ENCODE peak calls at places on chromosomes 6 and 20, in six cellular contexts. D is lower lobe of right lung, O is fibroblast of the aortic adventitia, S is heart left ventricle, H is fibroblast of mammary gland, V is stomach. J is an unnamed sample.

GRCh38 chr6:80001337-80001736 is 3.1 kb upstream of the TTK start:
- DNase-seq in D (no peak), O (no peak), S (no peak), H (no peak), V (no peak), J (no peak)

GRCh38 chr6:106369739-106370138 is 9.2 kb downstream of the CRYBG1 start:
- DNase-seq in D (no peak), O (no peak), S (no peak), H (no peak), V (no peak), J (no peak)

GRCh38 chr6:154447929-154448328 is 62.6 kb downstream of the CNKSR3 start:
- DNase-seq in D (no peak), O (peak), S (no peak), H (peak), V (no peak), J (no peak)

GRCh38 chr20:1632228-1632577 is 12.4 kb upstream of the SIRPB1 start:
- DNase-seq in D (no peak), O (no peak), S (no peak), H (no peak), V (no peak), J (peak)

GRCh38 chr6:2449572-2449940 is 204.2 kb upstream of the GMDS start:
- DNase-seq in D (no peak), O (no peak), S (no peak), H (no peak), V (no peak), J (no peak)

GRCh38 chr6:11374036-11375010 is 141.9 kb upstream of the NEDD9 start:
- DNase-seq in D (no peak), O (no peak), S (no peak), H (no peak), V (no peak), J (peak)

GRCh38 chr6:154583546-154584188 is 73.2 kb upstream of the CNKSR3 start:
- DNase-seq in D (no peak), O (no peak), S (no peak), H (no peak), V (no peak), J (no peak)

GRCh38 chr6:110878751-110879539 is 4.4 kb downstream of the AMD1 start:
- DNase-seq in D (no peak), O (peak), S (no peak), H (peak), V (no peak), J (peak)

GRCh38 chr6:26554669-26555504 is 16.7 kb downstream of the HMGN4 start:
- DNase-seq in D (no peak), O (peak), S (no peak), H (peak), V (no peak), J (peak)

GRCh38 chr20:11799131-11799800 is 118.4 kb upstream of the BTBD3 start:
- DNase-seq in D (no peak), O (no peak), S (no peak), H (no peak), V (peak), J (no peak)

GRCh38 chr20:33915726-33916331 is 77.9 kb upstream of the RALY start:
- DNase-seq in D (peak), O (no peak), S (peak), H (no peak), V (peak), J (peak)
- TF ChIP-seq CTCF in D (peak), O (peak), S (peak), H (peak), V (peak), J (peak)

DNA sequence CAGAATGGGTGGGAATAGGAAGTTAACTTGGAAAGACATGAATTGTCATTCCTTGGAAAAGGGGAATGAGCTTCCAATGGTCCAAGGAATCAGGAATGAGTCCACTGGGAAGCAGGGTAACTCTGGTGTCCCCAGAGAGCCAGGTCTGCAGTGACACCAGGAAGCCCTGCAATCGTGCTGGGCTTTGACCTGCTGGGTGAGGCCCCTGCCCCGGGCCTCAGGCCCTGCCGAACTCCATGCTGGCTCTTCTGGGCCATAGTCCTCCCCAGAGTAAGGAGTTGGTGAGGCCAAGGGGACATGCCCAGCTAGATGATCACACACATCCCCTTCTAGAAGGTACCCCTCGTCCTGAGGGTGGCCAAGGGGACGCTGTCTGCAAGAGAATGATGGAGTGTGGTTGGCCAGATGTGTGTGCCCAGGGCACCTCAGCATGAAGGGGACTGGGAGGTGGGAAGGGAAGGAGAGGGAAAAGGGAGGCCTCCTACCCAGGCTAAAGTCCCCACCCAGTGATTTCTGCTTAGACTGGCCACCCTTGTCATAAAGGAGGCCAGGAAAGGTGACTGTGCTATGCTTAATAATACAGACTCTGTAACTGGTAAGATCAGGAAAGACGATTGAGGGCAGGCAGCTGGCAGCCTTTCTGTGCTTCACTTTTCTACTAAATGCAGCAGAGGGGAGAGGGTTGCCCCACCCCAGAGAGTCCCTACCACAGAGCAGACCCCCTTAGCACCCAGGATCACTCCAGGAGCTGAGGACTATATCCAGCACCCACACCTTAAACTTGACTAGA is 119.3 kb downstream of the SNX5 start:
- DNase-seq in D (no peak), O (no peak), S (no peak), H (no peak), V (no peak), J (no peak)
- H3K4me3 ChIP-seq in D (no peak), O (no peak), S (no peak), H (no peak), V (no peak), J (no peak)

GRCh38 chr6:105320766-105321165 is 82.1 kb downstream of the PREP start:
- DNase-seq in D (no peak), O (no peak), S (no peak), H (no peak), V (no peak), J (no peak)

GRCh38 chr6:105318660-105319059 is 84.2 kb downstream of the PREP start:
- DNase-seq in D (no peak), O (peak), S (no peak), H (peak), V (no peak), J (no peak)

GRCh38 chr6:105319331-105319730 is 83.6 kb downstream of the PREP start:
- DNase-seq in D (no peak), O (no peak), S (no peak), H (peak), V (no peak), J (no peak)

GRCh38 chr6:105321207-105321606 is 81.7 kb downstream of the PREP start:
- DNase-seq in D (no peak), O (no peak), S (no peak), H (no peak), V (peak), J (no peak)

GRCh38 chr6:105317607-105318533 is 85.0 kb downstream of the PREP start:
- DNase-seq in D (no peak), O (no peak), S (no peak), H (no peak), V (no peak), J (peak)
- TF ChIP-seq CTCF in D (peak), O (no peak), S (no peak), H (peak), V (peak), J (peak)

GRCh38 chr20:16505894-16506293 is 67.4 kb downstream of the KIF16B start:
- DNase-seq in D (no peak), O (no peak), S (no peak), H (no peak), V (no peak), J (peak)
- H3K4me3 ChIP-seq in D (no peak), O (no peak), S (no peak), H (no peak), V (no peak), J (no peak)